ENCODE peak calls at places on chromosomes 12 and 14, in five cellular contexts. L is activated naive CD4-positive, alpha-beta T cell treated with Interleukin-2 at 50 U/mL for 16 hours; N is activated effector memory CD4-positive, alpha-beta T cell treated with Interleukin-2 at 50 U/mL for 16 hours; O is cardiac fibroblast; B is stimulated activated CD4-positive, alpha-beta T cell treated with anti-CD3 and anti-CD28 coated beads, Interleukin-15, amount 100 ng/mL, for 1 hour. P is an unnamed sample.
A peak's percentile ranks its signal among the peaks of the same experiment; 100 is the strongest.

GRCh38 chr12:105352049-105352448 is 21.6 kb downstream of the C12orf75 start:
- DNase-seq in L (no peak), N (no peak), O (no peak), B (no peak), P (no peak)

GRCh38 chr12:80632835-80633234 is 74.6 kb upstream of the MYF6 start:
- DNase-seq in L (no peak), N (no peak), O (peak; percentile 37), B (no peak), P (no peak)

GRCh38 chr12:14416658-14417057 is 51.2 kb downstream of the ATF7IP start:
- DNase-seq in L (no peak), N (no peak), O (peak; percentile 90), B (no peak), P (no peak)

GRCh38 chr14:34874386-34875030 is 652 bp downstream of the BAZ1A start:
- DNase-seq in L (peak; percentile 61), N (peak; percentile 46), O (peak; percentile 64), B (peak; percentile 4), P (no peak)

GRCh38 chr14:50031534-50032313 is 84.6 kb downstream of the VCPKMT start:
- DNase-seq in L (no peak), N (no peak), O (peak; percentile 27), B (no peak), P (no peak)

GRCh38 chr12:102394200-102394599 is 86.2 kb downstream of the IGF1 start:
- DNase-seq in L (no peak), N (no peak), O (no peak), B (no peak), P (no peak)

GRCh38 chr12:98530068-98530467 is 14.7 kb downstream of the TMPO start:
- DNase-seq in L (no peak), N (no peak), O (no peak), B (no peak), P (no peak)

GRCh38 chr14:70018713-70019201 is 139.5 kb downstream of the SMOC1 start:
- DNase-seq in L (no peak), N (no peak), O (no peak), B (no peak), P (no peak)

P was measured in activated CD4-positive, alpha-beta T cell treated with anti-CD3 and anti-CD28 coated beads for 1 hour.